ENCODE peak calls at places on chromosome 11, in seven cellular contexts. U is BE2C; S is neuronal stem cell; E is SJCRH30; K is effector memory CD4-positive, alpha-beta T cell; L is ascending aorta; H is mesenchymal stem cell. P is an unnamed sample. For H3K4me1, the result is how much of the 10 kb centered on the place peaks cover.

GRCh38 chr11:110431212-110432073 is 1.7 kb downstream of the FDX1 start:
- DNase-seq in U (no peak), S (no peak), K (no peak), E (no peak), H (peak), L (no peak), P (no peak)

GRCh38 chr11:81644239-81644840 is 1089.3 kb downstream of the FAM181B start:
- DNase-seq in H (peak), K (no peak), L (no peak), U (peak), E (peak), S (peak), P (no peak)

GRCh38 chr11:12280838-12281565 is 96.4 kb upstream of the PARVA start:
- DNase-seq in K (no peak), H (no peak), S (no peak), U (no peak), L (peak), E (no peak), P (no peak)

GRCh38 chr11:112113539-112114457 is 27.1 kb downstream of the SDHD start:
- DNase-seq in K (no peak), L (no peak), E (no peak), S (peak), H (peak), U (no peak), P (no peak)

GRCh38 chr11:86593833-86594232 is 78.6 kb downstream of the ME3 start:
- DNase-seq in H (no peak), S (no peak), U (no peak), E (no peak), L (no peak), K (no peak), P (no peak)

GRCh38 chr11:61477734-61478148 is 30.8 kb upstream of the LRRC10B start:
- DNase-seq in H (peak), L (no peak), K (peak), S (peak), E (peak), U (peak), P (no peak)

GRCh38 chr11:24357620-24358386 is 139.1 kb upstream of the LUZP2 start:
- DNase-seq in L (no peak), S (no peak), K (no peak), E (no peak), U (no peak), H (no peak), P (no peak)

GRCh38 chr11:1765871-1766718 is 2.4 kb upstream of the CTSD start:
- DNase-seq in U (no peak), E (no peak), S (no peak), H (no peak), K (no peak), L (peak), P (no peak)

GRCh38 chr11:91124363-91124762 is 901.5 kb upstream of the CHORDC1 start:
- DNase-seq in H (no peak), K (no peak), S (no peak), E (no peak), U (no peak), L (no peak), P (no peak)

GRCh38 chr11:125451400-125452124 is 44.5 kb downstream of the FEZ1 start:
- DNase-seq in L (peak), E (peak), H (peak), U (peak), K (no peak), S (peak), P (no peak)

GRCh38 chr11:12863605-12864121 is 145.5 kb upstream of the RASSF10 start:
- DNase-seq in E (no peak), L (no peak), S (no peak), U (no peak), K (no peak), H (no peak), P (no peak)

GRCh38 chr11:45182902-45183301 is 36.5 kb downstream of the PRDM11 start:
- DNase-seq in E (no peak), U (peak), L (no peak), S (no peak), K (no peak), H (peak), P (no peak)

GRCh38 chr11:2137202-2138071 is 1.8 kb downstream of the IGF2 start:
- DNase-seq in H (peak), S (peak), E (peak), K (no peak), U (peak), L (no peak), P (no peak)

GRCh38 chr11:62315416-62315815 is 16.5 kb upstream of the SCGB1D4 start:
- DNase-seq in S (no peak), K (no peak), H (no peak), U (no peak), L (no peak), E (no peak), P (no peak)

GRCh38 chr11:69280451-69280850 is 13.5 kb upstream of the MYEOV start:
- DNase-seq in K (no peak), S (no peak), E (peak), L (no peak), U (no peak), H (no peak), P (no peak)

GRCh38 chr11:66139817-66140216 is 69.7 kb downstream of the PACS1 start:
- DNase-seq in L (no peak), H (no peak), S (no peak), K (no peak), U (no peak), E (no peak), P (no peak)
- H3K4me1 ChIP-seq in L (under half), H (under half), S (under half), K (under half), U (under half), E (under half), P (under half)

DNA sequence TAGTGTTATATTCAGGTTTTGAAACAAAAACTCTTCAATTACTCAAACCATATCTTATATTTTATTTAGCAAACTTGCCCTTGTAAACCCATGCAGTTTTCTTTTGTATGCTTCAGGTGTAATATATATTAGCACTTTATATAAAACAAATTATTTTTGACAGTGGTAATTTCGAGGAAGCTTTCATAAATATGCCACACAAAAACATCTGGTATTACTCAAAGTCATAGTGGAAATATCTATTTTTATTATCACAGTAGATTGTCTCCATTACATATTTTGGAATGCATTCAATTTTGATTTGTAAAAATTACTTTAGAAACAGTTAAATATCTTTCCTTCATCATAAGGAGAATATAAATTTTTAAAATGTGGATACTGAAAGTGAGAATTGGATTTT is 89.1 kb upstream of the FIBIN start:
- DNase-seq in E (no peak), K (no peak), S (no peak), U (no peak), H (no peak), L (no peak), P (no peak)
- H3K4me1 ChIP-seq in E (under half), K (under half), S (under half), U (under half), H (under half), L (under half), P (under half)

GRCh38 chr11:47510231-47510630 is 42.7 kb downstream of the CELF1 start:
- DNase-seq in S (no peak), L (no peak), E (no peak), U (no peak), H (no peak), K (no peak), P (no peak)
- H3K4me1 ChIP-seq in S (under half), L (half or more), E (under half), U (under half), H (under half), K (under half), P (half or more)

DNA sequence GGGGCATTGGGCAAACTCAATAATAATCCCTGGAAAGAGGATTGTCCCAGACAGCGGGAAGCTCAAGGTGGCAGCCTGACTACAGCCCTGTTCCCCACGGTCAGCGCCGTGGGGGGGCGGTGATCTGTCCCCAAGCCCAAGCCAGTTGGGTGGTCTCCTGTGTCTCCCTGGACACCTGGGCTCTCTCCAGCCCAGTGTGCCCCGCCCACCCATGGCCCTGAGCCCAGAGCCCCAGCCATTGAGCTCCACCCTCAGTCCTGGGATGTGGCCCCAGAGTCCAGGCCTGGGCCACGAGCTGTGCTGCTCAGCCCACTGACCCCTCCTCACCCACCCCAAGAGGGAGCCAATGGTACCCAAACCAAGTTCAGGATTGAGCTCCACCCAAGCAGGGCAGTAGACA is 27.9 kb upstream of the PDE2A start:
- DNase-seq in S (no peak), U (no peak), E (no peak), L (no peak), K (no peak), H (no peak), P (no peak)
- H3K4me1 ChIP-seq in S (under half), U (under half), E (under half), L (under half), K (under half), H (under half), P (under half)

GRCh38 chr11:76767659-76768058 is 15.5 kb upstream of the TSKU start:
- DNase-seq in E (no peak), H (no peak), S (no peak), U (no peak), K (no peak), L (no peak), P (no peak)

GRCh38 chr11:76769645-76770586 is 13.2 kb upstream of the TSKU start:
- DNase-seq in U (no peak), K (no peak), L (no peak), S (no peak), H (peak), E (no peak), P (no peak)

GRCh38 chr11:76766521-76766920 is 16.6 kb upstream of the TSKU start:
- DNase-seq in E (no peak), L (no peak), S (no peak), H (no peak), K (no peak), U (no peak), P (no peak)

GRCh38 chr11:76769071-76769560 is 14.0 kb upstream of the TSKU start:
- DNase-seq in S (no peak), L (no peak), K (no peak), E (no peak), H (peak), U (no peak), P (no peak)

GRCh38 chr11:76768091-76769047 is 14.8 kb upstream of the TSKU start:
- DNase-seq in S (no peak), L (no peak), K (no peak), H (peak), U (no peak), E (peak), P (no peak)
- H3K4me1 ChIP-seq in S (under half), L (under half), K (under half), H (half or more), U (under half), E (under half), P (half or more)

GRCh38 chr11:64248578-64248977 is 1.8 kb upstream of the PPP1R14B start:
- DNase-seq in K (no peak), H (no peak), L (no peak), S (no peak), U (no peak), E (no peak), P (no peak)

GRCh38 chr11:64245401-64245796 is 1.3 kb downstream of the PPP1R14B start:
- DNase-seq in S (no peak), L (peak), E (peak), H (no peak), K (peak), U (no peak), P (no peak)

GRCh38 chr11:64245797-64246623 is 733 bp downstream of the PPP1R14B start:
- DNase-seq in L (peak), E (no peak), S (no peak), K (peak), H (peak), U (peak), P (peak)

GRCh38 chr11:64247729-64248531 is 1.2 kb upstream of the PPP1R14B start:
- DNase-seq in U (no peak), S (no peak), L (no peak), K (no peak), H (no peak), E (no peak), P (no peak)

GRCh38 chr11:64246874-64247728 is at the start of gene PPP1R14B:
- DNase-seq in E (peak), K (peak), U (peak), H (peak), S (peak), L (peak), P (peak)
- H3K4me1 ChIP-seq in E (under half), K (under half), U (under half), H (under half), S (under half), L (under half), P (under half)